ENCODE peak calls at places on chromosomes 16 and 17, in ten cellular contexts. J, B, X, M, G, L, Y, F, Q and O are unnamed samples.

GRCh38 chr17:18194804-18195203 is 11.2 kb downstream of the ALKBH5 start:
- DNase-seq in Y (no peak), M (no peak), B (no peak), L (no peak), F (no peak), Q (no peak), G (no peak), X (no peak), J (no peak), O (no peak)

GRCh38 chr16:47311738-47312505 is 148.9 kb downstream of the ITFG1 start:
- DNase-seq in Q (no peak), G (no peak), B (no peak), F (peak; percentile 52), L (no peak), J (no peak), Y (no peak), M (peak; percentile 66), X (no peak), O (no peak)

GRCh38 chr16:57646388-57647039 is 18.1 kb downstream of the ADGRG1 start:
- DNase-seq in Q (no peak), B (no peak), M (no peak), J (no peak), F (no peak), X (no peak), Y (no peak), G (no peak), L (no peak), O (no peak)

GRCh38 chr17:1227917-1228751 is 42.1 kb upstream of the BHLHA9 start:
- DNase-seq in J (no peak), G (no peak), X (peak; percentile 55), F (no peak), M (no peak), L (no peak), Y (peak; percentile 50), B (no peak), Q (peak; percentile 70), O (peak; percentile 64)

GRCh38 chr16:35431829-35432663 is 1972.6 kb downstream of the TP53TG3F start:
- DNase-seq in M (no peak), J (no peak), L (no peak), X (no peak), F (no peak), Q (no peak), G (peak; percentile 26), Y (no peak), B (no peak), O (no peak)

GRCh38 chr16:50395763-50396710 is 27.2 kb upstream of the BRD7 start:
- DNase-seq in F (no peak), X (no peak), J (no peak), G (no peak), B (no peak), Y (no peak), M (no peak), Q (no peak), L (no peak), O (no peak)

GRCh38 chr16:7316266-7316888 is 16.3 kb upstream of the RBFOX1 start:
- DNase-seq in Q (no peak), F (no peak), G (no peak), J (no peak), X (no peak), B (no peak), L (no peak), Y (no peak), M (no peak), O (no peak)

GRCh38 chr16:11139624-11140375 is 116.2 kb downstream of the SOCS1 start:
- DNase-seq in X (no peak), Q (no peak), M (peak; percentile 41), F (no peak), L (no peak), G (no peak), J (no peak), Y (no peak), B (no peak), O (no peak)

GRCh38 chr16:8108991-8109509 is 481.3 kb downstream of the TMEM114 start:
- DNase-seq in B (no peak), X (no peak), J (no peak), L (no peak), Q (no peak), Y (no peak), M (no peak), G (no peak), F (no peak), O (no peak)

GRCh38 chr17:19345067-19345460 is 17.5 kb downstream of the B9D1 start:
- DNase-seq in F (no peak), Q (no peak), B (no peak), M (no peak), L (no peak), Y (no peak), X (no peak), J (no peak), G (no peak), O (no peak)

GRCh38 chr17:65307366-65308316 is 170.5 kb downstream of the RGS9 start:
- DNase-seq in L (no peak), X (no peak), Q (no peak), J (no peak), F (no peak), G (no peak), M (no peak), B (no peak), Y (no peak), O (no peak)

GRCh38 chr16:67161595-67162058 is 1.9 kb downstream of the FBXL8 start:
- DNase-seq in X (peak; percentile 62), Q (peak; percentile 82), Y (no peak), J (no peak), F (no peak), G (no peak), B (no peak), L (no peak), M (no peak), O (peak; percentile 70)

GRCh38 chr16:14490281-14490680 is 139.8 kb downstream of the PARN start:
- DNase-seq in Y (no peak), M (no peak), B (no peak), X (no peak), G (no peak), F (no peak), J (no peak), Q (no peak), L (no peak), O (no peak)

GRCh38 chr16:50548659-50549560 is 714 bp downstream of the NKD1 start:
- DNase-seq in B (peak; percentile 38), G (peak; percentile 20), F (no peak), X (no peak), L (no peak), Q (no peak), Y (no peak), J (no peak), M (peak; percentile 3), O (peak; percentile 31)

DNA sequence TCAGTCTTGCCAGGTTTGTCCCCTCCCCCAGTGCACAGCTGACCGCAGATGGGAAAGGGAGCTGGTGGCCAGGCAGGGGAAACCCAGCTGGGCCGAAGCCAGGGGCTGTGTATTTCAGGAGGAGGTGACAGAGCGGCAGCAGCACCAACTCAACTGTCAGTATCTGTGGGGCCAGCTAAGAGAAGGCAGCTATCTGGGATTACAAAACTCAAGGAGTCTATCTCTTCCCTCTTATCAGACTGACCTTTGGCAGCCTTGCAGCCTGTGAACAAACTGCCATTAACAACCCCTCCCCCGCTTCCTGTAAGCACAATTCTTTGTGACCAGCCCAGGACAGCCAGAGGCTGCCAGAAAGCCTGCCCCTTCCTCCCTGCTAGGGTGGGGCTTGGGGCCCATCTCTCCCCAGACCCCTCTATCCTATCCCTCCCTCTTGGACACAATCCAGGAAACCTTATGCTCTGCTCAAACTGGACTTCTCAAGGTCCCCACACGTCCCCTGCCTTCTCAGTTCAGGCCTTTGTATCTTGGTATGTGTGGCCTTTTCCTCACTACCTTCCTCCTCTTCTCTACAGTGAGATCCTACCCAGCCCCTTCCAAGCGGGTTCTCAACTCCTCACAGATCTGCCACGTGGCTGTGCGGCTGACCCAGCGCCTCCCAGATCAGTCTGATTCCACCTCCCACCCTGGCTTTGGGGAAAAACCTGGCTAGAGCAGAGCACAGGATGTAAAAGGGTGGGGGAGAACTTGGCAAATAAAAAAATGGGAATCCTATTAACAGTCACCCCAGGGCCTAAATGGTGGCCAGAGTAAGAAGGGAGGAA is 10.5 kb downstream of the ST3GAL2 start:
- DNase-seq in G (peak; percentile 95), M (peak; percentile 96), Q (peak; percentile 99), B (peak; percentile 87), Y (peak; percentile 92), F (peak; percentile 93), X (peak; percentile 96), L (no peak), J (peak; percentile 80), O (peak; percentile 91)
- H3K4me1 ChIP-seq in G (peaks cover 16% of the 10 kb centered on the region), M (peaks cover 23% of the 10 kb centered on the region), Q (peaks cover 36% of the 10 kb centered on the region), B (peaks cover 50% of the 10 kb centered on the region), Y (peaks cover 47% of the 10 kb centered on the region), F (peaks cover 42% of the 10 kb centered on the region), X (peaks cover 68% of the 10 kb centered on the region), L (peaks cover 52% of the 10 kb centered on the region), J (peaks cover 55% of the 10 kb centered on the region), O (peaks cover 48% of the 10 kb centered on the region)

GRCh38 chr17:56755310-56755709 is 78.4 kb downstream of the C17orf67 start:
- DNase-seq in L (no peak), Y (no peak), M (no peak), B (no peak), J (no peak), Q (no peak), F (no peak), G (no peak), X (no peak), O (no peak)
- H3K9me3 ChIP-seq in L (no peaks in the 10 kb centered on the region), Y (no peaks in the 10 kb centered on the region), M (no peaks in the 10 kb centered on the region), B (no peaks in the 10 kb centered on the region), J (no peaks in the 10 kb centered on the region), Q (no peaks in the 10 kb centered on the region), F (no peaks in the 10 kb centered on the region), G (no peaks in the 10 kb centered on the region), X (no peaks in the 10 kb centered on the region), O (no peaks in the 10 kb centered on the region)

GRCh38 chr17:5237541-5238016 is 2.9 kb upstream of the SCIMP start:
- DNase-seq in Y (peak; percentile 72), F (peak; percentile 14), L (no peak), X (no peak), J (no peak), B (peak; percentile 61), M (peak; percentile 30), Q (peak; percentile 51), G (peak; percentile 48), O (peak; percentile 82)

GRCh38 chr17:5234645-5235576 is at the start of gene SCIMP:
- DNase-seq in F (no peak), M (no peak), G (no peak), B (no peak), L (no peak), J (no peak), Q (peak; percentile 51), X (no peak), Y (peak; percentile 40), O (peak; percentile 32)

GRCh38 chr17:5241861-5242671 is 7.4 kb upstream of the SCIMP start:
- DNase-seq in Y (peak; percentile 27), B (peak; percentile 29), M (no peak), Q (peak; percentile 40), G (no peak), J (no peak), L (no peak), X (no peak), F (no peak), O (no peak)

GRCh38 chr17:5238333-5238732 is 3.7 kb upstream of the SCIMP start:
- DNase-seq in L (no peak), G (no peak), J (no peak), X (no peak), Y (no peak), B (no peak), Q (no peak), F (no peak), M (no peak), O (no peak)

GRCh38 chr17:5236871-5237540 is 2.3 kb upstream of the SCIMP start:
- DNase-seq in J (no peak), L (no peak), X (no peak), M (no peak), G (no peak), Q (no peak), B (no peak), Y (no peak), F (no peak), O (no peak)
- H3K4me3 ChIP-seq in J (no peak overlapping the region), L (no peak overlapping the region), X (no peak overlapping the region), M (no peak overlapping the region), G (no peak overlapping the region), Q (no peak overlapping the region), B (no peak overlapping the region), Y (no peak overlapping the region), F (no peak overlapping the region), O (no peak overlapping the region)

GRCh38 chr16:87954826-87955225 is 3.6 kb downstream of the BANP start:
- DNase-seq in F (no peak), G (peak; percentile 52), X (no peak), Q (no peak), Y (peak; percentile 47), J (no peak), L (no peak), B (no peak), M (no peak), O (peak; percentile 48)
- H3K4me1 ChIP-seq in F (peaks cover 33% of the 10 kb centered on the region), G (peaks cover 7% of the 10 kb centered on the region), X (peaks cover 62% of the 10 kb centered on the region), Q (peaks cover 10% of the 10 kb centered on the region), Y (peaks cover 35% of the 10 kb centered on the region), J (peaks cover 38% of the 10 kb centered on the region), L (peaks cover 72% of the 10 kb centered on the region), B (peaks cover 36% of the 10 kb centered on the region), M (peaks cover 13% of the 10 kb centered on the region), O (peaks cover 20% of the 10 kb centered on the region)